ENCODE peak calls at places on chromosomes 7 and 10, in four cellular contexts. N is nephron progenitor cell; M is CD8-positive, alpha-beta T cell; Y is natural killer cell. H is an unnamed sample.

GRCh38 chr10:6020806-6021205 is 41.4 kb downstream of the IL2RA start:
- DNase-seq in N (no peak), M (no peak), Y (no peak), H (no peak)

GRCh38 chr7:80659120-80660055 is 20.9 kb downstream of the CD36 start:
- DNase-seq in N (no peak), M (no peak), Y (no peak), H (no peak)

GRCh38 chr7:47405921-47406765 is 175.8 kb downstream of the TNS3 start:
- DNase-seq in N (no peak), M (no peak), Y (no peak), H (no peak)

GRCh38 chr10:74488907-74489306 is 337.5 kb upstream of the KAT6B start:
- DNase-seq in N (no peak), M (no peak), Y (no peak), H (no peak)

GRCh38 chr7:77281780-77282478 is 82.3 kb upstream of the FGL2 start:
- DNase-seq in N (peak), M (no peak), Y (no peak), H (no peak)

GRCh38 chr7:151626422-151627115 is 106.9 kb upstream of the RHEB start:
- DNase-seq in N (peak), M (no peak), Y (no peak), H (peak)

GRCh38 chr10:97234403-97234802 is 48.6 kb upstream of the SLIT1 start:
- DNase-seq in N (no peak), M (no peak), Y (no peak), H (no peak)

GRCh38 chr10:63707254-63707910 is 186.2 kb downstream of the REEP3 start:
- DNase-seq in N (no peak), M (no peak), Y (no peak), H (no peak)

GRCh38 chr7:151992375-151992774 is 33.1 kb upstream of the GALNT11 start:
- DNase-seq in N (peak), M (peak), Y (no peak), H (no peak)

GRCh38 chr7:143490719-143491306 is 13.1 kb downstream of the TAS2R41 start:
- DNase-seq in N (peak), M (no peak), Y (no peak), H (no peak)

GRCh38 chr7:22350466-22351328 is 6.3 kb downstream of the RAPGEF5 start:
- DNase-seq in N (no peak), M (no peak), Y (no peak), H (no peak)

GRCh38 chr10:114301177-114301576 is 62.1 kb downstream of the VWA2 start:
- DNase-seq in N (no peak), M (no peak), Y (no peak), H (no peak)

GRCh38 chr10:43204394-43204942 is 62.4 kb downstream of the RASGEF1A start:
- DNase-seq in N (peak), M (no peak), Y (peak), H (no peak)

GRCh38 chr7:113582471-113582870 is 336.3 kb downstream of the PPP1R3A start:
- DNase-seq in N (no peak), M (no peak), Y (no peak), H (no peak)

GRCh38 chr7:27840314-27840713 is 100.4 kb downstream of the TAX1BP1 start:
- DNase-seq in N (no peak), M (peak), Y (no peak), H (no peak)

GRCh38 chr10:102540023-102540422 is 36.3 kb downstream of the SUFU start:
- DNase-seq in N (no peak), M (no peak), Y (no peak), H (no peak)

GRCh38 chr7:38409524-38409923 is 136.1 kb upstream of the TARP start:
- DNase-seq in N (no peak), M (no peak), Y (no peak), H (no peak)

GRCh38 chr10:123144697-123145541 is 3.0 kb upstream of the HMX2 start:
- DNase-seq in N (peak), M (no peak), Y (no peak), H (no peak)

GRCh38 chr10:16986406-16987128 is 143.0 kb downstream of the CUBN start:
- DNase-seq in N (no peak), M (no peak), Y (no peak), H (no peak)

GRCh38 chr10:90462761-90463160 is 395.1 kb downstream of the HTR7 start:
- DNase-seq in N (no peak), M (no peak), Y (no peak), H (no peak)

GRCh38 chr7:114539575-114539974 is 125.0 kb downstream of the FOXP2 start:
- DNase-seq in N (no peak), M (no peak), Y (no peak), H (no peak)

GRCh38 chr7:150385240-150385830 is 6.2 kb downstream of the ZNF775 start:
- DNase-seq in N (no peak), M (no peak), Y (no peak), H (no peak)

GRCh38 chr10:59807629-59808620 is 54.7 kb upstream of the MRLN start:
- DNase-seq in N (no peak), M (no peak), Y (no peak), H (no peak)

GRCh38 chr7:46387646-46388045 is 466.6 kb upstream of the IGFBP3 start:
- DNase-seq in N (no peak), M (no peak), Y (no peak), H (no peak)

GRCh38 chr7:46389131-46389530 is 468.1 kb upstream of the IGFBP3 start:
- DNase-seq in N (no peak), M (no peak), Y (no peak), H (no peak)

GRCh38 chr7:46393142-46393541 is 472.1 kb upstream of the IGFBP3 start:
- DNase-seq in N (no peak), M (no peak), Y (no peak), H (no peak)

GRCh38 chr7:46391215-46391614 is 470.1 kb upstream of the IGFBP3 start:
- DNase-seq in N (peak), M (no peak), Y (no peak), H (no peak)

GRCh38 chr7:46390042-46390441 is 469.0 kb upstream of the IGFBP3 start:
- DNase-seq in N (no peak), M (no peak), Y (no peak), H (no peak)
- TF ChIP-seq CTCF in N (no peak), M (no peak), Y (no peak), H (no peak)

DNA sequence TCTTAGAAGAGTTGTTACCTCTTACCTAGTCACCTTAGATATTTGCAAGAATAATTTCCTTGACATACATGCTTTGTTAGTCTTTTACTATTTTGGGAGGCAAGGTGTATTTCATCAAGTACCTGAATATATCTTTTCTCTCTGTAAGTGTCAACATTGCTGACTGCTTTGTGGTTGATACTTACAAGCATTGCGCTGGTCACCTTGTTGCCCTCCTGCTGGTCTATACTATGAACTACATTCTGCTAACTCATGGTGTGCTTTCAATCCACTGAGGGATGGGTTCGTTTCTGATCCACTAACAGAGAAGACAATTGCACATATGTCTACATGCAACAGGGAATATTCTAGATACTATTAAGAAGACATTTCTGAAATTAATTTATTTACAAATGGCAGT is 837.8 kb upstream of the COBL start:
- DNase-seq in N (no peak), M (no peak), Y (no peak), H (no peak)
- TF ChIP-seq CTCF in N (peak), M (no peak), Y (no peak), H (peak)

GRCh38 chr7:122887198-122887597 is 938 bp upstream of the CADPS2 start:
- DNase-seq in N (peak), M (no peak), Y (no peak), H (peak)
- TF ChIP-seq CTCF in N (no peak), M (no peak), Y (no peak), H (no peak)

GRCh38 chr7:17946591-17946990 is 6.3 kb upstream of the SNX13 start:
- DNase-seq in N (no peak), M (no peak), Y (no peak), H (no peak)

GRCh38 chr7:17943006-17943405 is 2.7 kb upstream of the SNX13 start:
- DNase-seq in N (no peak), M (no peak), Y (no peak), H (no peak)

GRCh38 chr7:17947606-17948005 is 7.3 kb upstream of the SNX13 start:
- DNase-seq in N (no peak), M (no peak), Y (no peak), H (no peak)

GRCh38 chr7:17942231-17942630 is 1.9 kb upstream of the SNX13 start:
- DNase-seq in N (no peak), M (no peak), Y (no peak), H (no peak)

DNA sequence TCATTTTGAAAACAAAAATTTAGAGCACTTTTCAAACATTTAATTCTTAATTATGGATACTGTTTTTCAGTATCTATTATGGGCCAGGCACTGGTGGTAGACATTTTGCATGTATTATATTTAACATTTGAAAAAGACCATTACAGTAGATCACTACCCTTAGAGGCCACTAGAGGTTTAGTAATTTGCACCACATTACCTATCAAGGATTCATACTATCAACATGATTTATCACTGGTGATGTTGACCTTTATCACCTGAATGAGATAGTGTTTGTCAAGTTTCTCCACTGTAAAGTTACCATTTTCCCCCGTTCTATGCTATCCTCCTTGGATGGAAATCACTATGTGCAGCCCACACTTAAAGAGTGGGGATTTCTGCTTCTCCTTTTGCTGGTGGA is 4.4 kb upstream of the SNX13 start:
- DNase-seq in N (no peak), M (no peak), Y (no peak), H (no peak)
- TF ChIP-seq CTCF in N (no peak), M (peak), Y (no peak), H (peak)

DNA sequence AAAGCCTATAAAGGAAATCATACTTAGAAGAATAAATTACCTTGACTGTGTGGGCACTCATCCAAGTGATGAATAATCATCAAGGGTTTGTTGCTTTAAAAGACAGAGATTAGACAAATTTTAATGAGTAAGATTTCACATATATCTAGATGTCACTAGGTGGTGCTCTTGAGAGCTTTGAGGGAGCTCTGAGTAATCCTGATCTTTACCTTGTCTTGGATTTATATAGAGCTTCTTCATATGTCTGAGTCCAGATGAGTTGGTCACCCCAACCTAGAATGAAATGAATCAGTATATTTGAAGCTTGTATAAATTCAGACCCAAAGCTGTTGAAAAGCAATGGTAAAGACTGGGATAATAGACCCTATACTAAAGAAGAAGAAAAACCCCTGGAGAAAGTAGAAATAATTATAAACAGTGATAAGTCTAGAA is 3.7 kb downstream of the AGR2 start:
- DNase-seq in N (no peak), M (no peak), Y (no peak), H (no peak)
- TF ChIP-seq CTCF in N (peak), M (peak), Y (no peak), H (peak)